ENCODE peak calls at places on chromosome 22, in four cellular contexts. N, C, U and V are unnamed samples.

GRCh38 chr22:24370426-24370825 is 57.0 kb upstream of the ADORA2A start:
- DNase-seq in U (no peak), C (no peak), N (no peak), V (no peak)

GRCh38 chr22:46996595-46997310 is 234.3 kb downstream of the TBC1D22A start:
- DNase-seq in U (no peak), C (peak; percentile 38), N (peak; percentile 24), V (no peak)

GRCh38 chr22:46758867-46759290 is 3.6 kb upstream of the TBC1D22A start:
- DNase-seq in N (peak; percentile 70), U (no peak), C (peak; percentile 91), V (peak; percentile 56)

GRCh38 chr22:29722151-29722550 is 2.3 kb downstream of the CABP7 start:
- DNase-seq in C (no peak), U (no peak), N (no peak), V (no peak)

GRCh38 chr22:46522743-46523300 is 14.6 kb downstream of the CELSR1 start:
- DNase-seq in U (no peak), C (no peak), N (no peak), V (no peak)

GRCh38 chr22:49369726-49370717 is 457.7 kb downstream of the BRD1 start:
- DNase-seq in C (no peak), U (no peak), N (no peak), V (no peak)

GRCh38 chr22:50729391-50730012 is 8.5 kb upstream of the ACR start:
- DNase-seq in C (no peak), N (no peak), U (no peak), V (no peak)

GRCh38 chr22:38657248-38657909 is 941 bp downstream of the CBY1 start:
- DNase-seq in U (no peak), N (peak; percentile 52), C (peak; percentile 13), V (peak; percentile 55)

GRCh38 chr22:46905415-46905814 is 143.0 kb downstream of the TBC1D22A start:
- DNase-seq in U (no peak), N (no peak), C (no peak), V (no peak)

GRCh38 chr22:45228401-45228754 is 12.3 kb downstream of the KIAA0930 start:
- DNase-seq in C (no peak), U (no peak), N (no peak), V (no peak)

GRCh38 chr22:46653596-46653995 is 33.4 kb downstream of the GRAMD4 start:
- DNase-seq in C (no peak), U (peak; percentile 31), N (no peak), V (no peak)

GRCh38 chr22:24465566-24465965 is 29.6 kb upstream of the UPB1 start:
- DNase-seq in N (peak; percentile 41), C (peak; percentile 24), U (no peak), V (no peak)

GRCh38 chr22:30265851-30266444 is 703 bp downstream of the OSM start:
- DNase-seq in C (no peak), N (peak; percentile 51), U (no peak), V (no peak)

GRCh38 chr22:23282089-23282501 is 101.8 kb downstream of the BCR start:
- DNase-seq in U (no peak), N (no peak), C (no peak), V (no peak)

GRCh38 chr22:45832180-45832579 is 144.8 kb downstream of the WNT7B start:
- DNase-seq in N (no peak), U (no peak), C (no peak), V (no peak)

DNA sequence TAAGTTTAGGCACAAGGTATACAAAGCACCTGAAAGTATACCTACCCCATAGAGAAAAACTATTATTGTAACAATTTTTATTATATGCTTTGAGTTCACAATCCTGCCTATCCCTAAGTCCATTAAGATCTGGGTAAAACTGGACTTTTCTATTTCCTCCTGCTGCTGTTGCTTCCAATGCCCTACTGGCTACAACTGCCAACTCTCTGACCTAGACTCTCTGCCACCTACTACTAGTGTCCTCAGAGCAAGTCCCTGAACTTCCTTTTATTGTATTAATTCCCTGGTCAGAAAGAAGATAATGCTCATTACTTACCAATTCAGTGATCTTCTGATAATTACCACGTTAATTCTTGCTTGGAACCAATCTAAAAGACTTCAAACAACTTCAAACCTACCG is 70.3 kb downstream of the RBFOX2 start:
- DNase-seq in U (no peak), C (no peak), N (no peak), V (no peak)
- TF ChIP-seq FOXK2 in U (no peak), C (no peak), N (no peak), V (no peak)

DNA sequence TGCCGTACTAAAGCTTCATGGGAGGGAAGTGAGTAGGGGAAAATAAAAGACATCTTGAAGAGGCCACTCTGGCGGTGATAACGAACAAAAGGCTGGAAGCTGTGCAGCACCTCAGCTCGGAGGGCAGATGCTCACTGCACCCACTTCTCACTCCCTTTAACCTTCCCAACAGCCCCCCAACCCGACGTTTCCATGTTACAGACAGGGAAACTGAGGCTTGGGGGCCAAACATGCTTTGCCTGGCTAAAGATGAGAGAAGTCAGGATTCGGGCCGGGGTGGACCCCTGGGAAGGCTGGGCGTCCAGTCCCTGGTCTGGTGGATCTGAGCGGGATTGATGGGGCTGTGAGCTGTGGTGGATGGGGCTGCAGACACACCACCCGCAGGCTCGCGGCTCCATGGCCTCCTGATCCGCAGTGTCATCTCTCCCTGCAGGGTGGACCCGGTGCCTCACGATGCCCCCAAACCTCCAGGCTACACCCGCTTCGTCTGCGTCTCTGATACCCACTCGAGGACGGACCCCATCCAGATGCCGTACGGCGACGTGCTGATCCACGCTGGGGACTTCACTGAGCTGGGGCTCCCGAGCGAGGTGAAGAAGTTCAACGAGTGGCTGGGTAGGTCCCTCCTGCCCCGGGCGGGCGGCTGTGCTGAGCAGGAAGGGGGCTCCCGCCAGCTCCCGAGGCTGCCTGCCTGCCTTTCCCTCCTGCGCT is 22.9 kb downstream of the MPPED1 start:
- DNase-seq in C (no peak), U (no peak), N (no peak), V (no peak)
- TF ChIP-seq FOXM1 in C (no peak), U (no peak), N (no peak), V (no peak)

DNA sequence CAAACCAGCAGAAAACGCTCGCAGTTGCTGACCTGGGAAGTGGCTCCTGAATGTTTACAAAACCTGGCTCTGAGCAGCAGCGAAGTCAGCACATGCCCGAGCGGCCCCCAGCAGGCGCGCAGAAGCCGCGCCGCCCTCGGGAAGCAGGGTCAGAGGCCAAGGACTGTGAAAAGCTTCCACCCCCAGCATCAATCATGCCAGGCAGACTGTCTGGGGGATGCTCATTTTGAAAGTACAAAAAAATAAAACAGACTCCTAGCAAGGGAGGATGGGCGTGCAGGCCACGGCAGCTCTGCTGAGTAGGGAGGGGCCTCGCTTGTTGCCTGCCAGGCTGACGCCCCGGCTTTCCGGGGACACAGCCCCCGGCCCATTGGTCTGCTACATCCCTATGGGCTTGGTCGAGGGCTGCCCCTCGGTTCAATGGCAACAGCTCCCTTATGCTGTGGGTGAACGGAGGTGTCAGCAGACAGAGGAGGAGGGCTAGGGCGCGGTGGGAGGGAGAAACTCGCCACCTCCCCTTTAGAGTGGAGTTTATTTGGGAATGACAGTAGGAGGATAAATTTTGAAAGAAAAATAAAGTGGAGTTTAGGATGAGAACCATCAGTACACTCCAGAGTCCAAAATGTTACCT is 37.7 kb upstream of the GNB1L start:
- DNase-seq in N (peak; percentile 84), C (peak; percentile 76), U (no peak), V (no peak)
- TF ChIP-seq BHLHE40 in N (peak; percentile 78), C (no peak), U (no peak), V (no peak)

GRCh38 chr22:19523240-19524169 is 705 bp downstream of the CLDN5 start:
- DNase-seq in N (no peak), C (no peak), U (no peak), V (no peak)
- TF ChIP-seq FOXK2 in N (no peak), C (no peak), U (no peak), V (no peak)

DNA sequence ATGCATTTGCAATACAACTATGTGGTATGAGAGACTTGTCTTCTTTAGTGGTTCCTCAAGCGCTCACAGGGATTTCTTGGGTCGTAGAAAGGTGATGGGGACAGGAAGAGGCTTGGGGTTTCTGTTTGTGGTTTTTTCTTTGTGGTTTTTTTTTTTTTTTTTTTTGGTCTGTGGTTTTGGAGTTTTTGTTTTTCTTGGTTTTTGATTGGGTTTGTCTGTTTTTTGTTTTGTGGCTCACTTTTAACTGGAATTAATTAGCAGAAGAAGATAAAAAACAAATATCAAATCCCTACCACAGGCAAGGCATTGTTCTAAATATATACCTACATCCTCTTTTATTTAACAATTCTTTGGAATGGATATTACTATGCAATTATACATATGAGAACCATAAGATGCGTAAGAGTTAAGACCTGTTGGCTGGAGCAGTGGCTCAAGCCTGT is 5.5 kb downstream of the TTC28 start:
- DNase-seq in C (no peak), N (peak; percentile 57), U (peak; percentile 40), V (no peak)
- TF ChIP-seq FOXM1 in C (no peak), N (no peak), U (peak; percentile 81), V (no peak)

DNA sequence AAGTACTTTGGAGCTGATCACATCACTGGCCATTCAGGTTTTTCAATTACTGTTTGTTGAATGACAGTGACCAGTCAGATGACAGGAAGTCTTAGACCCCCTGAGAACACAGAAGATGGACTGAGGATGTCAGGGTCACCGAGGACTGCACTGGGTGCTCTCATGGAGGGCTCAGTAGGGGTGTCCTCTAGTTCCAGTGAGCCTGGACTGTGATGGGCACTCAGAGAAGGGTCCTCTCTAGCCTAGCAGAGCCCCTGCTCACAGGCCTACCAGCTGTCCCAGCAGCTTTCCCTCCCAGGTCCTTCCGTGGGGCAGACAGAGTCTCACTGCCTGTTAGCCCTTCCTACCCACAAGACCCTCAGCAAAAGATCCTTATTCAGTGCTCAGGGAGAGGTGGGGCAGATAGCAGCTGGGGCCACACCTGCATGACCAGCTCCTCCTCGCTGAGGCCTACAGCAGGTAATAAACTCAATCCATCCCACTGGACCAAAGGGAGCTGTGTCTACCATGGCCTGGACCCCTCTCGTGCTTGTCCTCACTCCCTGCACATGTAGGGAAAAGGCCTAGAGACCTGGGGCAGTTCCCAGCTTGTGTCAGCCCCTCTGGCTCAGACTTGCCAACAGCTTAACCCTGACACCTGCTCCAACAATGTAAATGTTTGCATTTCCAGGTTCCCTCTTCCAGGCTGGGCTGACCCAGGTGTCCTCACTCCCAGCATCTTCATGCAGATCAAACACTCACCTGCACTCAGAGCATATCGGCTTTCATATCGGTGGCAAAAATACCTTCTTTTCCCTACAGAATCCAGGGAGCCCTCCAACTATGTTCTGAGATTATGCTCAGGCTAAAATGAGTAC is 25.2 kb upstream of the VPREB1 start:
- DNase-seq in N (no peak), U (no peak), C (no peak), V (no peak)
- TF ChIP-seq BHLHE40 in N (no peak), U (no peak), C (no peak), V (no peak)